ENCODE peak calls at places on chromosomes 1 and 21, in nine cellular contexts. Y, P, D, G, F, I, Q, R and S are unnamed samples.

GRCh38 chr21:32884062-32884461 is 112.5 kb upstream of the PAXBP1 start:
- DNase-seq in Y (no peak), P (no peak), D (no peak), G (no peak), F (no peak), I (no peak), Q (no peak), R (no peak), S (no peak)

GRCh38 chr1:70277875-70278274 is 56.7 kb downstream of the SRSF11 start:
- DNase-seq in Y (no peak), P (no peak), D (no peak), G (no peak), F (no peak), I (no peak), Q (no peak), R (no peak), S (no peak)

GRCh38 chr1:64516301-64516700 is 46.4 kb downstream of the CACHD1 start:
- DNase-seq in Y (no peak), P (no peak), D (no peak), G (no peak), F (no peak), I (no peak), Q (no peak), R (no peak), S (no peak)

GRCh38 chr1:209767706-209768105 is 11.9 kb downstream of the TRAF3IP3 start:
- DNase-seq in Y (no peak), P (no peak), D (no peak), G (no peak), F (no peak), I (no peak), Q (no peak), R (no peak), S (no peak)

GRCh38 chr1:54857741-54858665 is 29.0 kb downstream of the DHCR24 start:
- DNase-seq in Y (no peak), P (peak; percentile 78), D (no peak), G (no peak), F (peak; percentile 35), I (peak; percentile 63), Q (no peak), R (no peak), S (peak; percentile 50)

GRCh38 chr21:39441502-39442475 is 3.8 kb downstream of the LCA5L start:
- DNase-seq in Y (no peak), P (peak; percentile 68), D (no peak), G (no peak), F (peak; percentile 56), I (peak; percentile 74), Q (no peak), R (peak; percentile 29), S (no peak)

GRCh38 chr1:177443003-177443402 is 272.2 kb downstream of the BRINP2 start:
- DNase-seq in Y (no peak), P (no peak), D (no peak), G (no peak), F (no peak), I (no peak), Q (no peak), R (no peak), S (no peak)

GRCh38 chr1:39567302-39567701 is 9.3 kb downstream of the PABPC4 start:
- DNase-seq in Y (no peak), P (no peak), D (no peak), G (no peak), F (no peak), I (no peak), Q (no peak), R (no peak), S (no peak)

GRCh38 chr1:89262643-89263042 is 10.0 kb downstream of the GBP5 start:
- DNase-seq in Y (no peak), P (peak; percentile 5), D (no peak), G (no peak), F (peak; percentile 15), I (no peak), Q (no peak), R (no peak), S (no peak)

GRCh38 chr1:168343566-168343965 is 62.9 kb downstream of the TBX19 start:
- DNase-seq in Y (no peak), P (no peak), D (no peak), G (no peak), F (no peak), I (no peak), Q (no peak), R (no peak), S (no peak)

GRCh38 chr1:3404801-3405200 is 49.7 kb upstream of the ARHGEF16 start:
- DNase-seq in Y (no peak), P (no peak), D (no peak), G (no peak), F (no peak), I (no peak), Q (no peak), R (no peak), S (no peak)

GRCh38 chr1:3405974-3406867 is 48.2 kb upstream of the ARHGEF16 start:
- DNase-seq in Y (no peak), P (no peak), D (no peak), G (no peak), F (no peak), I (no peak), Q (no peak), R (no peak), S (no peak)

GRCh38 chr1:3408751-3409266 is 45.7 kb upstream of the ARHGEF16 start:
- DNase-seq in Y (no peak), P (no peak), D (no peak), G (no peak), F (no peak), I (no peak), Q (no peak), R (no peak), S (no peak)

GRCh38 chr1:3405491-3405890 is 49.0 kb upstream of the ARHGEF16 start:
- DNase-seq in Y (no peak), P (no peak), D (no peak), G (no peak), F (no peak), I (no peak), Q (no peak), R (no peak), S (no peak)

GRCh38 chr1:3407021-3407420 is 47.4 kb upstream of the ARHGEF16 start:
- DNase-seq in Y (no peak), P (no peak), D (no peak), G (no peak), F (no peak), I (no peak), Q (no peak), R (no peak), S (no peak)
- TF ChIP-seq POLR2A in Y (no peak), P (no peak), D (no peak), G (no peak), F (no peak), I (no peak), Q (no peak), R (no peak), S (no peak)

DNA sequence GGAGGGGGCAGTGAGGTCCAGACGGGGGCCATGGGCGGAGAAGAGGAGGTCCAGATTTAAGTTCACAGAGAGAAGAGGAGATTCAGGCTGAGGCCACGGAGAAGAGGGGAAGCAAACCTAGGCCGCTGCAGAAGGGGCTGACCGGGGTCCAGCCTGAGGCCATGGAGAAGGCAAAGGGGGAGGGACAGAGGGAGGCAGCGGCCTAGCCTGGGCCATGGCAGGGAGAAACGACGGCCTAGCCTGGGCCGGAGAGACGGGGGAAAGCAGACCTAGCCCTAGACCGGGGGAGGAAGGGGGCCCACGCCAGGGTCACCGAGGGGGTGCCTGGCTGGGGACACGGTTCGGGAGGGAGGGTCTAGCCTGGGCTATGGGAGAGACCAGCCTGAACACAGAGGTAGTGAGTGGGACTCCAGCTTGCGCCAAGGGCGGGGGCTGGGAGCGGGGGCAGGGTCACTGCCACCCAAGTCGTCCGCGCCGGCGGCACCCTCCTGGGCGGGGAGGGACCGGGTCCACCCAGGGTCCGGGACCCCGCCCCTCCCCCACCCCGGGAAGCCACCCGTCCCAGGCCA is 462 bp downstream of the CAPZB start:
- DNase-seq in Y (no peak), P (no peak), D (no peak), G (no peak), F (no peak), I (peak; percentile 38), Q (no peak), R (no peak), S (peak; percentile 80)
- TF ChIP-seq POLR2A in Y (no peak), P (no peak), D (no peak), G (no peak), F (no peak), I (no peak), Q (no peak), R (no peak), S (no peak)

GRCh38 chr1:155308493-155309422 is at the start of gene FDPS:
- DNase-seq in Y (no peak), P (peak; percentile 99), D (peak; percentile 99), G (peak; percentile 99), F (peak; percentile 98), I (peak; percentile 99), Q (peak; percentile 100), R (peak; percentile 99), S (peak; percentile 99)

GRCh38 chr1:155305881-155306391 is 2.7 kb upstream of the FDPS start:
- DNase-seq in Y (no peak), P (no peak), D (no peak), G (no peak), F (no peak), I (no peak), Q (no peak), R (no peak), S (no peak)

GRCh38 chr1:155307247-155307740 is 1.4 kb upstream of the FDPS start:
- DNase-seq in Y (no peak), P (peak; percentile 61), D (no peak), G (no peak), F (no peak), I (peak; percentile 46), Q (no peak), R (no peak), S (no peak)

GRCh38 chr1:155313266-155313665 is 4.6 kb downstream of the FDPS start:
- DNase-seq in Y (no peak), P (no peak), D (no peak), G (no peak), F (no peak), I (no peak), Q (no peak), R (no peak), S (no peak)

GRCh38 chr1:155309423-155310021 is 856 bp downstream of the FDPS start:
- DNase-seq in Y (no peak), P (no peak), D (peak; percentile 83), G (no peak), F (no peak), I (peak; percentile 60), Q (no peak), R (peak; percentile 54), S (no peak)
- TF ChIP-seq POLR2A in Y (no peak), P (no peak), D (no peak), G (no peak), F (no peak), I (peak; percentile 5), Q (no peak), R (no peak), S (no peak)

GRCh38 chr1:223482766-223483165 is 89.6 kb downstream of the CCDC185 start:
- DNase-seq in Y (no peak), P (no peak), D (no peak), G (peak; percentile 43), F (no peak), I (no peak), Q (no peak), R (no peak), S (no peak)
- TF ChIP-seq POLR2A in Y (no peak), P (no peak), D (no peak), G (no peak), F (no peak), I (no peak), Q (no peak), R (no peak), S (no peak)

GRCh38 chr1:33391669-33392068 is 39.2 kb downstream of the PHC2 start:
- DNase-seq in Y (no peak), P (no peak), D (no peak), G (no peak), F (no peak), I (no peak), Q (no peak), R (no peak), S (no peak)
- TF ChIP-seq POLR2A in Y (no peak), P (no peak), D (no peak), G (no peak), F (no peak), I (no peak), Q (no peak), R (no peak), S (no peak)